ENCODE peak calls at places on chromosomes 5 and 9, in seven cellular contexts. One of them, this sample, is unnamed.

GRCh38 chr5:141910271-141910673 is 13.4 kb upstream of the DELE1 start:
- DNase-seq in brain pericyte: no peak
- DNase-seq in AML-193: no peak
- DNase-seq in astrocyte of the hippocampus: no peak
- DNase-seq in amniotic stem cell: no peak
- DNase-seq in IMR-90: no peak
- DNase-seq in RPMI8226: no peak
- DNase-seq in this sample: peak

GRCh38 chr5:4362411-4362810 is 766.8 kb downstream of the IRX1 start:
- DNase-seq in brain pericyte: no peak
- DNase-seq in amniotic stem cell: no peak
- DNase-seq in IMR-90: no peak
- DNase-seq in astrocyte of the hippocampus: no peak
- DNase-seq in AML-193: no peak
- DNase-seq in RPMI8226: no peak
- DNase-seq in this sample: no peak

GRCh38 chr9:134218230-134218629 is 53.9 kb upstream of the RNU6ATAC start:
- DNase-seq in astrocyte of the hippocampus: no peak
- DNase-seq in RPMI8226: no peak
- DNase-seq in amniotic stem cell: no peak
- DNase-seq in brain pericyte: no peak
- DNase-seq in AML-193: no peak
- DNase-seq in IMR-90: no peak
- DNase-seq in this sample: no peak

GRCh38 chr9:81410201-81410600 is 279.1 kb downstream of the TLE1 start:
- DNase-seq in astrocyte of the hippocampus: peak
- DNase-seq in IMR-90: peak
- DNase-seq in amniotic stem cell: peak
- DNase-seq in brain pericyte: no peak
- DNase-seq in AML-193: no peak
- DNase-seq in RPMI8226: no peak
- DNase-seq in this sample: peak

GRCh38 chr5:81147011-81147594 is 86.0 kb upstream of the CKMT2 start:
- DNase-seq in IMR-90: no peak
- DNase-seq in RPMI8226: no peak
- DNase-seq in amniotic stem cell: no peak
- DNase-seq in astrocyte of the hippocampus: no peak
- DNase-seq in AML-193: no peak
- DNase-seq in brain pericyte: no peak
- DNase-seq in this sample: no peak

GRCh38 chr5:82620957-82621600 is 342.9 kb upstream of the RPS23 start:
- DNase-seq in AML-193: no peak
- DNase-seq in IMR-90: no peak
- DNase-seq in brain pericyte: peak
- DNase-seq in RPMI8226: peak
- DNase-seq in astrocyte of the hippocampus: peak
- DNase-seq in amniotic stem cell: no peak
- DNase-seq in this sample: peak

GRCh38 chr9:130140701-130141100 is 31.5 kb upstream of the NCS1 start:
- DNase-seq in brain pericyte: no peak
- DNase-seq in RPMI8226: no peak
- DNase-seq in AML-193: peak
- DNase-seq in amniotic stem cell: no peak
- DNase-seq in astrocyte of the hippocampus: no peak
- DNase-seq in IMR-90: no peak
- DNase-seq in this sample: no peak

GRCh38 chr5:945691-946541 is 53.2 kb downstream of the TRIP13 start:
- DNase-seq in astrocyte of the hippocampus: no peak
- DNase-seq in brain pericyte: no peak
- DNase-seq in amniotic stem cell: no peak
- DNase-seq in RPMI8226: peak
- DNase-seq in AML-193: no peak
- DNase-seq in IMR-90: no peak
- DNase-seq in this sample: no peak

GRCh38 chr5:172726966-172727365 is 44.0 kb downstream of the DUSP1 start:
- DNase-seq in RPMI8226: no peak
- DNase-seq in amniotic stem cell: no peak
- DNase-seq in astrocyte of the hippocampus: no peak
- DNase-seq in AML-193: no peak
- DNase-seq in brain pericyte: no peak
- DNase-seq in IMR-90: no peak
- DNase-seq in this sample: no peak

GRCh38 chr5:78003914-78004313 is 227.8 kb upstream of the TBCA start:
- DNase-seq in IMR-90: no peak
- DNase-seq in amniotic stem cell: no peak
- DNase-seq in AML-193: no peak
- DNase-seq in RPMI8226: no peak
- DNase-seq in brain pericyte: no peak
- DNase-seq in astrocyte of the hippocampus: no peak
- DNase-seq in this sample: no peak

GRCh38 chr5:38725419-38725865 is 120.4 kb upstream of the OSMR start:
- DNase-seq in IMR-90: no peak
- DNase-seq in amniotic stem cell: no peak
- DNase-seq in astrocyte of the hippocampus: peak
- DNase-seq in RPMI8226: no peak
- DNase-seq in AML-193: no peak
- DNase-seq in brain pericyte: no peak
- DNase-seq in this sample: no peak

GRCh38 chr5:61167382-61167781 is 5.1 kb upstream of the SMIM15 start:
- DNase-seq in AML-193: no peak
- DNase-seq in IMR-90: peak
- DNase-seq in astrocyte of the hippocampus: peak
- DNase-seq in brain pericyte: no peak
- DNase-seq in RPMI8226: peak
- DNase-seq in amniotic stem cell: no peak
- DNase-seq in this sample: peak

GRCh38 chr5:127926974-127927373 is 156.6 kb upstream of the SLC12A2 start:
- DNase-seq in amniotic stem cell: no peak
- DNase-seq in astrocyte of the hippocampus: no peak
- DNase-seq in AML-193: no peak
- DNase-seq in IMR-90: no peak
- DNase-seq in RPMI8226: no peak
- DNase-seq in brain pericyte: no peak
- DNase-seq in this sample: no peak

GRCh38 chr5:72328172-72328571 is 8.0 kb downstream of the PTCD2 start:
- DNase-seq in astrocyte of the hippocampus: peak
- DNase-seq in IMR-90: peak
- DNase-seq in AML-193: no peak
- DNase-seq in RPMI8226: no peak
- DNase-seq in brain pericyte: no peak
- DNase-seq in amniotic stem cell: no peak
- DNase-seq in this sample: peak

GRCh38 chr9:99497641-99498040 is 275.6 kb downstream of the SEC61B start:
- DNase-seq in IMR-90: no peak
- DNase-seq in amniotic stem cell: no peak
- DNase-seq in AML-193: no peak
- DNase-seq in astrocyte of the hippocampus: no peak
- DNase-seq in RPMI8226: peak
- DNase-seq in brain pericyte: no peak
- DNase-seq in this sample: no peak

GRCh38 chr9:134223601-134224122 is 59.3 kb upstream of the RNU6ATAC start:
- DNase-seq in AML-193: no peak
- DNase-seq in astrocyte of the hippocampus: no peak
- DNase-seq in RPMI8226: no peak
- DNase-seq in amniotic stem cell: no peak
- DNase-seq in brain pericyte: no peak
- DNase-seq in IMR-90: no peak
- DNase-seq in this sample: no peak

GRCh38 chr5:168314735-168315411 is 23.4 kb downstream of the WWC1 start:
- DNase-seq in RPMI8226: peak
- DNase-seq in brain pericyte: no peak
- DNase-seq in amniotic stem cell: no peak
- DNase-seq in AML-193: no peak
- DNase-seq in astrocyte of the hippocampus: peak
- DNase-seq in IMR-90: peak
- DNase-seq in this sample: peak

GRCh38 chr5:178355662-178356061 is 123.1 kb upstream of the PHYKPL start:
- DNase-seq in astrocyte of the hippocampus: no peak
- DNase-seq in IMR-90: no peak
- DNase-seq in AML-193: no peak
- DNase-seq in brain pericyte: no peak
- DNase-seq in RPMI8226: no peak
- DNase-seq in amniotic stem cell: no peak
- DNase-seq in this sample: no peak

GRCh38 chr9:98037362-98037761 is 19.2 kb upstream of the NANS start:
- DNase-seq in amniotic stem cell: no peak
- DNase-seq in RPMI8226: no peak
- DNase-seq in IMR-90: peak
- DNase-seq in AML-193: peak
- DNase-seq in brain pericyte: no peak
- DNase-seq in astrocyte of the hippocampus: no peak
- DNase-seq in this sample: peak

GRCh38 chr5:140342287-140342686 is 4.1 kb downstream of the HBEGF start:
- DNase-seq in astrocyte of the hippocampus: no peak
- DNase-seq in amniotic stem cell: no peak
- DNase-seq in AML-193: peak
- DNase-seq in RPMI8226: peak
- DNase-seq in IMR-90: no peak
- DNase-seq in brain pericyte: no peak
- DNase-seq in this sample: no peak

GRCh38 chr9:127980056-127980705 is 608 bp downstream of the EEIG1 start:
- DNase-seq in RPMI8226: peak
- DNase-seq in IMR-90: no peak
- DNase-seq in amniotic stem cell: no peak
- DNase-seq in astrocyte of the hippocampus: peak
- DNase-seq in AML-193: no peak
- DNase-seq in brain pericyte: no peak
- DNase-seq in this sample: peak

GRCh38 chr5:142327111-142327842 is 2.5 kb upstream of the SPRY4 start:
- DNase-seq in astrocyte of the hippocampus: peak
- DNase-seq in amniotic stem cell: no peak
- DNase-seq in AML-193: no peak
- DNase-seq in brain pericyte: no peak
- DNase-seq in RPMI8226: no peak
- DNase-seq in IMR-90: peak
- DNase-seq in this sample: peak

GRCh38 chr9:126204197-126204596 is 122.4 kb upstream of the MVB12B start:
- DNase-seq in IMR-90: no peak
- DNase-seq in AML-193: no peak
- DNase-seq in astrocyte of the hippocampus: no peak
- DNase-seq in amniotic stem cell: no peak
- DNase-seq in RPMI8226: no peak
- DNase-seq in brain pericyte: no peak
- DNase-seq in this sample: no peak

GRCh38 chr5:155128786-155129512 is 115.4 kb downstream of the KIF4B start:
- DNase-seq in astrocyte of the hippocampus: no peak
- DNase-seq in AML-193: no peak
- DNase-seq in RPMI8226: no peak
- DNase-seq in amniotic stem cell: no peak
- DNase-seq in IMR-90: no peak
- DNase-seq in brain pericyte: no peak
- DNase-seq in this sample: no peak

GRCh38 chr5:148623741-148624140 is 30.6 kb downstream of the HTR4 start:
- DNase-seq in brain pericyte: no peak
- DNase-seq in AML-193: no peak
- DNase-seq in amniotic stem cell: no peak
- DNase-seq in RPMI8226: no peak
- DNase-seq in IMR-90: no peak
- DNase-seq in astrocyte of the hippocampus: peak
- DNase-seq in this sample: peak

GRCh38 chr5:72151169-72151568 is 43.9 kb downstream of the MAP1B start:
- DNase-seq in RPMI8226: no peak
- DNase-seq in brain pericyte: no peak
- DNase-seq in astrocyte of the hippocampus: no peak
- DNase-seq in AML-193: no peak
- DNase-seq in amniotic stem cell: no peak
- DNase-seq in IMR-90: no peak
- DNase-seq in this sample: no peak

GRCh38 chr5:141199359-141200235 is at the start of gene PCDHB11:
- DNase-seq in brain pericyte: no peak
- DNase-seq in RPMI8226: peak
- DNase-seq in AML-193: peak
- DNase-seq in IMR-90: no peak
- DNase-seq in astrocyte of the hippocampus: no peak
- DNase-seq in amniotic stem cell: no peak
- DNase-seq in this sample: no peak

GRCh38 chr9:105425817-105426433 is 21.9 kb upstream of the FSD1L start:
- DNase-seq in brain pericyte: no peak
- DNase-seq in AML-193: peak
- DNase-seq in astrocyte of the hippocampus: peak
- DNase-seq in RPMI8226: no peak
- DNase-seq in amniotic stem cell: no peak
- DNase-seq in IMR-90: peak
- DNase-seq in this sample: peak

GRCh38 chr9:130626249-130626982 is 38.0 kb upstream of the PRDM12 start:
- DNase-seq in RPMI8226: no peak
- DNase-seq in amniotic stem cell: no peak
- DNase-seq in IMR-90: no peak
- DNase-seq in brain pericyte: no peak
- DNase-seq in AML-193: no peak
- DNase-seq in astrocyte of the hippocampus: no peak
- DNase-seq in this sample: no peak

GRCh38 chr5:32598997-32599549 is 13.7 kb downstream of the SUB1 start:
- DNase-seq in AML-193: no peak
- DNase-seq in astrocyte of the hippocampus: no peak
- DNase-seq in amniotic stem cell: no peak
- DNase-seq in brain pericyte: no peak
- DNase-seq in RPMI8226: no peak
- DNase-seq in IMR-90: no peak
- DNase-seq in this sample: no peak

GRCh38 chr5:120405291-120405864 is 58.7 kb upstream of the PRR16 start:
- DNase-seq in IMR-90: peak
- DNase-seq in AML-193: no peak
- DNase-seq in brain pericyte: peak
- DNase-seq in amniotic stem cell: peak
- DNase-seq in RPMI8226: peak
- DNase-seq in astrocyte of the hippocampus: peak
- DNase-seq in this sample: peak

GRCh38 chr9:3578786-3579185 is 53.0 kb upstream of the RFX3 start:
- DNase-seq in AML-193: peak
- DNase-seq in IMR-90: peak
- DNase-seq in astrocyte of the hippocampus: peak
- DNase-seq in brain pericyte: no peak
- DNase-seq in amniotic stem cell: peak
- DNase-seq in RPMI8226: no peak
- DNase-seq in this sample: peak

This sample was measured in EH.